ENCODE peak calls at places on chromosomes 2 and 18, in seven cellular contexts. One of them, this sample, is unnamed.

GRCh38 chr2:215189393-215189792 is 51.0 kb upstream of the ABCA12 start:
- DNase-seq in GM23338: no peak
- DNase-seq in amniotic stem cell: no peak
- DNase-seq in posterior cingulate gyrus: no peak
- DNase-seq in GM13976: no peak
- DNase-seq in NCI-H1417: no peak
- DNase-seq in psoas muscle: no peak
- DNase-seq in this sample: no peak

GRCh38 chr2:238152811-238153688 is 5.7 kb upstream of the ERFE start:
- DNase-seq in GM23338: peak
- DNase-seq in amniotic stem cell: no peak
- DNase-seq in posterior cingulate gyrus: no peak
- DNase-seq in GM13976: no peak
- DNase-seq in NCI-H1417: no peak
- DNase-seq in psoas muscle: peak
- DNase-seq in this sample: no peak

GRCh38 chr18:8721716-8722115 is 16.4 kb downstream of the MTCL1 start:
- DNase-seq in GM23338: peak
- DNase-seq in amniotic stem cell: no peak
- DNase-seq in posterior cingulate gyrus: no peak
- DNase-seq in GM13976: no peak
- DNase-seq in NCI-H1417: no peak
- DNase-seq in psoas muscle: no peak
- DNase-seq in this sample: peak

GRCh38 chr2:25700221-25700660 is 26.9 kb upstream of the DTNB start:
- DNase-seq in GM23338: peak
- DNase-seq in amniotic stem cell: peak
- DNase-seq in posterior cingulate gyrus: peak
- DNase-seq in GM13976: peak
- DNase-seq in NCI-H1417: peak
- DNase-seq in psoas muscle: no peak
- DNase-seq in this sample: peak

GRCh38 chr2:219638217-219638947 is 11.0 kb downstream of the SLC4A3 start:
- DNase-seq in GM23338: peak
- DNase-seq in amniotic stem cell: no peak
- DNase-seq in posterior cingulate gyrus: no peak
- DNase-seq in GM13976: peak
- DNase-seq in NCI-H1417: no peak
- DNase-seq in psoas muscle: no peak
- DNase-seq in this sample: no peak

GRCh38 chr2:182330451-182331325 is 96.1 kb downstream of the PDE1A start:
- DNase-seq in GM23338: no peak
- DNase-seq in amniotic stem cell: no peak
- DNase-seq in posterior cingulate gyrus: no peak
- DNase-seq in GM13976: no peak
- DNase-seq in NCI-H1417: no peak
- DNase-seq in psoas muscle: no peak
- DNase-seq in this sample: peak

GRCh38 chr2:11681722-11682589 is 12.0 kb upstream of the NTSR2 start:
- DNase-seq in GM23338: peak
- DNase-seq in amniotic stem cell: no peak
- DNase-seq in posterior cingulate gyrus: peak
- DNase-seq in GM13976: peak
- DNase-seq in NCI-H1417: peak
- DNase-seq in psoas muscle: peak
- DNase-seq in this sample: peak

GRCh38 chr18:23259701-23260661 is 124.7 kb downstream of the CABLES1 start:
- DNase-seq in GM23338: peak
- DNase-seq in amniotic stem cell: peak
- DNase-seq in posterior cingulate gyrus: no peak
- DNase-seq in GM13976: peak
- DNase-seq in NCI-H1417: peak
- DNase-seq in psoas muscle: peak
- DNase-seq in this sample: peak

GRCh38 chr2:232632904-232633412 is 446 bp upstream of the EFHD1 start:
- DNase-seq in GM23338: peak
- DNase-seq in amniotic stem cell: no peak
- DNase-seq in posterior cingulate gyrus: peak
- DNase-seq in GM13976: no peak
- DNase-seq in NCI-H1417: peak
- DNase-seq in psoas muscle: peak
- DNase-seq in this sample: no peak

GRCh38 chr18:27715751-27716150 is 461.2 kb downstream of the CDH2 start:
- DNase-seq in GM23338: no peak
- DNase-seq in amniotic stem cell: no peak
- DNase-seq in posterior cingulate gyrus: no peak
- DNase-seq in GM13976: no peak
- DNase-seq in NCI-H1417: no peak
- DNase-seq in psoas muscle: no peak
- DNase-seq in this sample: no peak

GRCh38 chr2:218435003-218435982 is 16.4 kb downstream of the VIL1 start:
- DNase-seq in GM23338: no peak
- DNase-seq in amniotic stem cell: no peak
- DNase-seq in posterior cingulate gyrus: no peak
- DNase-seq in GM13976: no peak
- DNase-seq in NCI-H1417: no peak
- DNase-seq in psoas muscle: peak
- DNase-seq in this sample: peak

This sample was measured in GM03348.